ENCODE peak calls at places on chromosomes 2 and 18, in five cellular contexts. F is K562, Q is HepG2, Z is WTC11, K is GM12878. X is an unnamed sample.
A peak's percentile ranks its signal among the peaks of the same experiment; 100 is the strongest.

GRCh38 chr2:112623913-112624777 is 21.6 kb upstream of the SLC20A1 start:
- DNase-seq in F (peak; percentile 58), Q (no peak), Z (no peak), K (no peak), X (peak; percentile 56)

GRCh38 chr2:233457356-233457755 is 103.1 kb downstream of the DGKD start:
- DNase-seq in F (no peak), Q (no peak), Z (no peak), K (no peak), X (no peak)

GRCh38 chr2:128445533-128445900 is 126.8 kb upstream of the HS6ST1 start:
- DNase-seq in F (no peak), Q (no peak), Z (no peak), K (no peak), X (no peak)

GRCh38 chr2:20609349-20609994 is 41.4 kb downstream of the HS1BP3 start:
- DNase-seq in F (no peak), Q (peak; percentile 41), Z (no peak), K (no peak), X (no peak)

GRCh38 chr2:222305510-222306392 is 7.0 kb upstream of the PAX3 start:
- DNase-seq in F (no peak), Q (no peak), Z (no peak), K (no peak), X (no peak)

GRCh38 chr2:187008111-187008510 is 159.1 kb upstream of the ZSWIM2 start:
- DNase-seq in F (no peak), Q (no peak), Z (no peak), K (no peak), X (no peak)

GRCh38 chr18:634551-635045 is 22.9 kb upstream of the TYMS start:
- DNase-seq in F (no peak), Q (no peak), Z (no peak), K (no peak), X (no peak)

GRCh38 chr18:49723648-49724180 is 89.6 kb downstream of the ACAA2 start:
- DNase-seq in F (no peak), Q (peak; percentile 80), Z (no peak), K (peak; percentile 43), X (peak; percentile 79)

GRCh38 chr2:208135794-208136369 is 6.3 kb upstream of the CRYGC start:
- DNase-seq in F (no peak), Q (peak; percentile 80), Z (no peak), K (no peak), X (no peak)

GRCh38 chr2:36756438-36756837 is 59.9 kb downstream of the VIT start:
- DNase-seq in F (no peak), Q (peak; percentile 13), Z (no peak), K (no peak), X (no peak)

GRCh38 chr2:31137211-31138036 is 816 bp downstream of the GALNT14 start:
- DNase-seq in F (no peak), Q (no peak), Z (peak; percentile 20), K (no peak), X (no peak)

GRCh38 chr2:145323512-145323911 is 803.6 kb upstream of the ZEB2 start:
- DNase-seq in F (no peak), Q (no peak), Z (no peak), K (no peak), X (peak; percentile 74)

GRCh38 chr2:100785621-100786296 is 34.2 kb upstream of the NPAS2 start:
- DNase-seq in F (no peak), Q (no peak), Z (no peak), K (no peak), X (no peak)

GRCh38 chr2:239310401-239311061 is 90.3 kb downstream of the HDAC4 start:
- DNase-seq in F (no peak), Q (no peak), Z (no peak), K (no peak), X (no peak)

GRCh38 chr2:98127229-98127989 is 40.4 kb downstream of the VWA3B start:
- DNase-seq in F (no peak), Q (no peak), Z (no peak), K (no peak), X (no peak)

GRCh38 chr2:229375241-229375640 is 104.2 kb upstream of the PID1 start:
- DNase-seq in F (no peak), Q (no peak), Z (no peak), K (no peak), X (no peak)

GRCh38 chr2:229372207-229372606 is 101.1 kb upstream of the PID1 start:
- DNase-seq in F (no peak), Q (no peak), Z (no peak), K (no peak), X (no peak)

DNA sequence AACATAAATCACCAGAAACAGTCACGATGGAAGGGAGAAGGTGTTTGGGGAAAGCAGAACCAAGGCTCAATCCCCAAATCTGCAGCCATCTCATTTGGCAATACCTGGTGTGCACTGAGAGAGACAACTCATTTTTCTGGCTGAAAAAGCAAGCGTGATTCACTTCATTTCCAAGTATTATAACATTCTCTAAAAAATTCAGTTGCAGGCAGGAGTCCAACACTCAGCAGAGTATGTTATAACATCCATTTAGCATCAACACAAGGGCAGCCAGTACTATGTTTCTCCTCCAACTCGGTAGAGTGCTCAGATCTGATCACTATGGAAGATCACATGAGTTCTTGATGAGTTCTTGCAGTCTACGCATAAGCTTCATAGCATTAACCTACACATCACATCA is 99.4 kb upstream of the PID1 start:
- DNase-seq in F (no peak), Q (no peak), Z (no peak), K (no peak), X (no peak)
- TF ChIP-seq SP1 in F (no peak), Q (no peak), Z (no peak), K (no peak), X (no peak)

DNA sequence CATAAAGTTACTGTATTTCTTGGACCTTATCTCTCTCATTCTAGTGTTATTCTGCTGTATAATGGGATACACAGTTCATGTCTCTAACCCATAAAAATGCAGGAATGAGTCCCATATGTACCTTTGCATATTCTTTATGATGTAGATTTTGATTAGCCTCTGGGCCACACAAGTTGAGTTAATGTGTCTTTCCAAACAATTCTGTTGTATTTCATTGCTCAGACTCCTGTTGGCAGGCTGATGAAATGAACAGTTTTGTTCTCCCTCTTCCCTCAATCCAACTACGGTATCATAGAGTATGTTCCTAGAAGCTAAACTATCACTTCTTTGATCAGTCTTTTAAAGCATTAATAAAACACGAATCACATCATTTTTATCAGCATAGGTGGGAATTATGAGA is 113.2 kb upstream of the SATB2 start:
- DNase-seq in F (no peak), Q (no peak), Z (no peak), K (no peak), X (no peak)
- TF ChIP-seq SP1 in F (no peak), Q (no peak), Z (no peak), K (no peak), X (no peak)

GRCh38 chr2:164069542-164069941 is 333.7 kb upstream of the FIGN start:
- DNase-seq in F (no peak), Q (no peak), Z (no peak), K (no peak), X (no peak)

GRCh38 chr2:164061129-164061746 is 325.4 kb upstream of the FIGN start:
- DNase-seq in F (peak; percentile 6), Q (peak; percentile 53), Z (peak; percentile 77), K (peak; percentile 13), X (peak; percentile 22)

GRCh38 chr2:164068063-164068462 is 332.3 kb upstream of the FIGN start:
- DNase-seq in F (no peak), Q (no peak), Z (no peak), K (no peak), X (no peak)

GRCh38 chr2:164065038-164065437 is 329.2 kb upstream of the FIGN start:
- DNase-seq in F (no peak), Q (no peak), Z (no peak), K (no peak), X (no peak)

GRCh38 chr2:164066095-164066494 is 330.3 kb upstream of the FIGN start:
- DNase-seq in F (no peak), Q (no peak), Z (no peak), K (no peak), X (no peak)
- TF ChIP-seq SP1 in F (no peak), Q (no peak), Z (no peak), K (no peak), X (no peak)

DNA sequence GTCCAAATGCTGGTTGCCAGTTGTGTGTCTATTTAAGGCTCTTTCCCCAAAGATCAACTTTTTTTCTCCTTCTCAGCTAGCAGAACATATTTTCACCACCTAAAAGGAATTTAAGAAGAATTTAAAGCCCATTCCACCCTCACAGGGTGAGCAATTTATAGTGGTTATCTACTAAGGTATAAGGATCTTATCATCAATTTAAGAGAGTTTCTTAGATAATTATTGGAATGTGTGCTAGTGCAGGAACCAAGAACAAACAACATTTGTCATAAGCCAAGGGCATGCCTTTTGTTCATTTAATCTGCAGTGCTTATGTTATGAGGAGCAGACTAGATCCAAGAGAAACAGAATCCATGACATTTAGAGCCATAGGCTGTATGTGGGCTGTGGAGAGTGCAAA is 37.2 kb downstream of the NLRC4 start:
- DNase-seq in F (no peak), Q (no peak), Z (no peak), K (no peak), X (no peak)
- TF ChIP-seq SP1 in F (no peak), Q (no peak), Z (no peak), K (no peak), X (no peak)

GRCh38 chr18:9987355-9987754 is 73.5 kb downstream of the VAPA start:
- DNase-seq in F (no peak), Q (no peak), Z (no peak), K (no peak), X (no peak)
- TF ChIP-seq SP1 in F (no peak), Q (no peak), Z (no peak), K (no peak), X (no peak)

GRCh38 chr2:175236930-175237329 is 55.4 kb upstream of the ATP5MC3 start:
- DNase-seq in F (no peak), Q (peak; percentile 13), Z (no peak), K (no peak), X (no peak)

GRCh38 chr2:175233135-175233719 is 51.7 kb upstream of the ATP5MC3 start:
- DNase-seq in F (no peak), Q (no peak), Z (no peak), K (no peak), X (no peak)

GRCh38 chr2:175234153-175234552 is 52.6 kb upstream of the ATP5MC3 start:
- DNase-seq in F (no peak), Q (no peak), Z (no peak), K (no peak), X (no peak)

GRCh38 chr2:175234650-175235049 is 53.1 kb upstream of the ATP5MC3 start:
- DNase-seq in F (no peak), Q (no peak), Z (no peak), K (no peak), X (no peak)
- TF ChIP-seq SP1 in F (no peak), Q (no peak), Z (no peak), K (no peak), X (no peak)

DNA sequence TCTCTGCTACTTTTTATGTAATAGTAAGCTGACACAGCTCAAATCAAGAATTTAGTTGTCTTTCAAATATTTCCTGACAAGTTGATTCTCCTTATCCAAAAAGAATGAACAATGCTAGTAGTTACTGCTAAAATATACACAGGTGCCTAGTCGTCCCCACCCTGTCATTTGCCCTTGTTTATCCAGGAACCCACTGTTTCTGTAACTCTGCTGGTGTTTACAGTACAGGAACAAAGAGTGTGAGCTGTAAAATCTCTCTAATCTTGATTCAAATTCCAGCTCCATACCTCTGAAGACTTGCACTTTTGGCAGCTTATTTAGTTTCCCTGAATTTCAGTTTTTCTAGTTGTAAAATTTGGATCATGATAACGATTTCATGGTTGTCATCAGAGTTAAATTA is 21.1 kb upstream of the SCYGR2 start:
- DNase-seq in F (no peak), Q (peak; percentile 20), Z (no peak), K (no peak), X (no peak)
- TF ChIP-seq SP1 in F (no peak), Q (no peak), Z (no peak), K (no peak), X (no peak)

GRCh38 chr2:62874881-62875383 is 169.4 kb downstream of the EHBP1 start:
- DNase-seq in F (no peak), Q (no peak), Z (no peak), K (no peak), X (no peak)
- TF ChIP-seq SP1 in F (no peak), Q (no peak), Z (no peak), K (no peak), X (no peak)

X was measured in HCT116.